ENCODE peak calls at places on chromosome 2, in nine cellular contexts. J, F, L, M, N, V, H, R and Y are unnamed samples.

GRCh38 chr2:169495310-169495928 is 14.1 kb upstream of the KLHL41 start:
- DNase-seq in R (no peak), J (no peak), L (no peak), N (no peak), H (no peak), F (no peak), V (no peak), M (no peak), Y (no peak)

GRCh38 chr2:191126386-191126785 is 24.4 kb downstream of the STAT4 start:
- DNase-seq in N (no peak), F (no peak), J (no peak), V (no peak), L (no peak), R (no peak), M (no peak), H (no peak), Y (no peak)

GRCh38 chr2:72744049-72744448 is 81.8 kb downstream of the EXOC6B start:
- DNase-seq in F (no peak), J (no peak), V (no peak), N (no peak), R (peak; percentile 35), M (no peak), L (no peak), H (no peak), Y (no peak)

GRCh38 chr2:238290715-238291549 is 2.5 kb upstream of the PER2 start:
- DNase-seq in J (no peak), V (peak; percentile 45), N (no peak), L (no peak), R (peak; percentile 82), H (no peak), F (no peak), M (no peak), Y (no peak)

GRCh38 chr2:235495373-235496238 is 1.8 kb downstream of the AGAP1 start:
- DNase-seq in F (no peak), J (no peak), L (no peak), R (peak; percentile 29), N (no peak), H (no peak), M (no peak), V (no peak), Y (no peak)

GRCh38 chr2:230097841-230098240 is 29.1 kb upstream of the SLC16A14 start:
- DNase-seq in F (no peak), N (no peak), J (no peak), H (no peak), R (peak; percentile 67), L (no peak), M (no peak), V (no peak), Y (no peak)

GRCh38 chr2:36507408-36507812 is 90.6 kb downstream of the FEZ2 start:
- DNase-seq in M (no peak), L (no peak), N (peak; percentile 45), V (peak; percentile 60), R (peak; percentile 82), J (peak; percentile 27), F (peak; percentile 94), H (no peak), Y (no peak)

GRCh38 chr2:88239781-88240180 is 69.6 kb downstream of the THNSL2 start:
- DNase-seq in H (no peak), N (no peak), L (no peak), R (no peak), F (no peak), M (peak; percentile 49), V (no peak), J (no peak), Y (no peak)

GRCh38 chr2:107337209-107337898 is 451.4 kb upstream of the ST6GAL2 start:
- DNase-seq in R (peak; percentile 8), V (no peak), H (no peak), F (no peak), M (no peak), N (no peak), J (no peak), L (no peak), Y (no peak)

GRCh38 chr2:174454566-174454965 is 32.3 kb downstream of the GPR155 start:
- DNase-seq in V (no peak), M (no peak), N (no peak), J (no peak), H (no peak), L (no peak), R (no peak), F (no peak), Y (no peak)

GRCh38 chr2:170973492-170974303 is 44.6 kb downstream of the GORASP2 start:
- DNase-seq in V (peak; percentile 87), F (peak; percentile 88), J (peak; percentile 62), N (peak; percentile 89), M (peak; percentile 94), R (peak; percentile 86), H (peak; percentile 41), L (peak; percentile 91), Y (peak; percentile 90)

GRCh38 chr2:196809260-196809659 is at the start of gene C2orf66:
- DNase-seq in R (no peak), F (no peak), H (no peak), V (no peak), L (no peak), M (no peak), J (no peak), N (no peak), Y (no peak)

GRCh38 chr2:119109823-119110222 is 48.7 kb downstream of the C1QL2 start:
- DNase-seq in V (no peak), F (no peak), J (no peak), N (no peak), L (no peak), M (peak; percentile 6), H (no peak), R (peak; percentile 53), Y (no peak)

GRCh38 chr2:235416816-235417499 is 76.9 kb upstream of the AGAP1 start:
- DNase-seq in N (no peak), J (no peak), V (peak; percentile 24), L (no peak), R (peak; percentile 7), H (no peak), F (no peak), M (no peak), Y (no peak)

GRCh38 chr2:203689424-203690109 is 16.9 kb upstream of the CD28 start:
- DNase-seq in N (no peak), M (no peak), J (no peak), F (no peak), H (no peak), V (no peak), L (no peak), R (no peak), Y (no peak)

GRCh38 chr2:234960091-234961088 is 8.6 kb downstream of the SH3BP4 start:
- DNase-seq in R (no peak), H (peak; percentile 44), V (no peak), L (peak; percentile 26), M (no peak), N (no peak), J (no peak), F (peak; percentile 32), Y (no peak)

GRCh38 chr2:109222825-109223471 is 93.9 kb downstream of the SH3RF3 start:
- DNase-seq in J (no peak), F (peak; percentile 49), N (no peak), R (no peak), M (no peak), L (peak; percentile 74), V (no peak), H (no peak), Y (no peak)

GRCh38 chr2:68734176-68734575 is 435 bp upstream of the ARHGAP25 start:
- DNase-seq in F (no peak), V (no peak), L (no peak), M (no peak), H (no peak), N (no peak), J (no peak), R (no peak), Y (no peak)

GRCh38 chr2:58336416-58336815 is 95.3 kb upstream of the FANCL start:
- DNase-seq in R (no peak), L (no peak), V (no peak), F (peak; percentile 16), H (no peak), J (no peak), M (no peak), N (no peak), Y (no peak)

GRCh38 chr2:58339548-58340243 is 98.6 kb upstream of the FANCL start:
- DNase-seq in M (no peak), L (no peak), N (no peak), H (no peak), R (no peak), V (no peak), F (no peak), J (no peak), Y (no peak)

GRCh38 chr2:58341047-58341446 is 99.9 kb upstream of the FANCL start:
- DNase-seq in R (no peak), L (no peak), H (no peak), F (peak; percentile 43), N (no peak), V (no peak), J (no peak), M (no peak), Y (no peak)
- TF ChIP-seq CTCF in R (no peak), L (no peak), H (no peak), F (peak; percentile 34), N (no peak), V (no peak), J (no peak), M (no peak), Y (no peak)

GRCh38 chr2:159755788-159756187 is 42.2 kb downstream of the CD302 start:
- DNase-seq in J (peak; percentile 75), L (no peak), N (no peak), H (no peak), V (peak; percentile 25), R (peak; percentile 96), F (peak; percentile 79), M (no peak), Y (no peak)
- TF ChIP-seq CTCF in J (peak; percentile 25), L (no peak), N (peak; percentile 20), H (peak; percentile 5), V (peak; percentile 22), R (no peak), F (peak; percentile 69), M (peak; percentile 40), Y (no peak)

DNA sequence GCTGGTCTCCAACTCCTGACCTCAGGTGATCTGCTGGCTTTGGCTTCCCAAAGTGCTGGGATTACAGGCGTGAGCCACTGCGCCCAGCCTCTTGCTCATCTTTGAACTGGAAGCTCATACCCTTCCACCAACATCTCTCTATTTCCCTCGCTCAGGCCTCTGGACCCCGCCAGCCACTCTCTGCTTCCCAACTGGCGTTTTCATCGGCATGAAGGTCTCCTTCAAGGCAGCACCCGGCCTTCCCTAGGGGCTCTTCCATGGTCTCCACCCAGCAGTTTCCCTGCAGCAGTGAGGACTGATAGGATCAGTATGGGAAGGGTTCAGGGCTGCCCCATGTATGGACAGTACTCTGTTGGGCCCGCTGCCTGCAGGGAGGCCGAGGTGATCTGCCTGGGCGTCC is 65.8 kb upstream of the HS6ST1 start:
- DNase-seq in R (no peak), J (no peak), H (no peak), N (no peak), M (no peak), V (no peak), L (no peak), F (no peak), Y (no peak)
- TF ChIP-seq CTCF in R (no peak), J (no peak), H (no peak), N (no peak), M (no peak), V (no peak), L (no peak), F (no peak), Y (no peak)

DNA sequence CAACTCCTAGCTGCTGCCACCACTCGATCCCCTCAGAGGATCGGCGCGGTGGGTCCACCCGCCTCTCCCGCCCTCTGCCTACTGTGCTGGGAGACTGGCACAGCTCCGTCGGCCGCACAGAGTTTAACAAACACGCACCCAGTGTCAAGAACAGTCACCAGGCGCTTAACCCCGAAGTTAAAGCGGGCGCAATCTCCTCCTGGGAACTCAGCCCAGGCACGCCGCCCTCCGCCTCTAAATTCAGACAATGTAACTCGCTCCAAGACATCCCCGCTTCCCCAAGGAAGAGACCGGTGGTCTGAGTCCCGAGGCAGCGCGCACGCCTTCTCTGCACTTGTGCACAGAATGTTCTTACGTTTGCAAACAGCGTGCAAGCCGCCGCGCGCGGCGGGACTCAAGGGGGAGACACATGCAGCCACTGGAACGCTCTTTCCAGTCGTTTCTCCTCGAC is 533 bp downstream of the CXCR4 start:
- DNase-seq in M (no peak), R (peak; percentile 26), V (peak; percentile 21), F (peak; percentile 55), N (peak; percentile 46), L (no peak), J (no peak), H (no peak), Y (peak; percentile 58)
- TF ChIP-seq CTCF in M (no peak), R (no peak), V (no peak), F (no peak), N (no peak), L (no peak), J (no peak), H (no peak), Y (no peak)